ENCODE peak calls at places on chromosomes 5 and 9, in five cellular contexts. C, T, A, I and B are unnamed samples.

GRCh38 chr9:137490532-137491186 is 31.5 kb upstream of the NSMF start:
- DNase-seq in C (no peak), T (no peak), A (no peak), I (no peak), B (no peak)

GRCh38 chr5:81482595-81482994 is 88.7 kb upstream of the ACOT12 start:
- DNase-seq in C (no peak), T (no peak), A (no peak), I (no peak), B (no peak)

GRCh38 chr5:59648949-59649921 is 244.3 kb downstream of the PDE4D start:
- DNase-seq in C (no peak), T (no peak), A (peak; percentile 55), I (no peak), B (no peak)

GRCh38 chr9:124947727-124948391 is 7.0 kb upstream of the GOLGA1 start:
- DNase-seq in C (no peak), T (no peak), A (no peak), I (no peak), B (no peak)

GRCh38 chr5:138240690-138241385 is 27.7 kb upstream of the CDC23 start:
- DNase-seq in C (no peak), T (peak; percentile 4), A (no peak), I (no peak), B (no peak)

GRCh38 chr5:172293054-172293744 is 9.6 kb upstream of the UBTD2 start:
- DNase-seq in C (peak; percentile 58), T (peak; percentile 31), A (peak; percentile 68), I (peak; percentile 90), B (peak; percentile 76)

GRCh38 chr9:104618104-104618503 is at the start of gene OR13C9:
- DNase-seq in C (no peak), T (no peak), A (no peak), I (no peak), B (no peak)

GRCh38 chr5:54415896-54416640 is 39.4 kb upstream of the HSPB3 start:
- DNase-seq in C (no peak), T (no peak), A (no peak), I (no peak), B (no peak)

GRCh38 chr9:134057751-134058701 is 9.8 kb downstream of the BRD3 start:
- DNase-seq in C (no peak), T (no peak), A (peak; percentile 20), I (no peak), B (no peak)

GRCh38 chr5:1558945-1559344 is 35.2 kb upstream of the LPCAT1 start:
- DNase-seq in C (no peak), T (no peak), A (no peak), I (no peak), B (no peak)

GRCh38 chr9:23783509-23783908 is 42.5 kb downstream of the ELAVL2 start:
- DNase-seq in C (no peak), T (no peak), A (no peak), I (no peak), B (peak; percentile 66)

GRCh38 chr5:12141496-12141895 is 237.2 kb upstream of the CTNND2 start:
- DNase-seq in C (no peak), T (no peak), A (no peak), I (no peak), B (no peak)

GRCh38 chr9:101119206-101119819 is 90.8 kb downstream of the PLPPR1 start:
- DNase-seq in C (peak; percentile 33), T (peak; percentile 35), A (peak; percentile 59), I (no peak), B (peak; percentile 44)

GRCh38 chr5:1930501-1930879 is 47.8 kb upstream of the IRX4 start:
- DNase-seq in C (no peak), T (no peak), A (no peak), I (no peak), B (no peak)

GRCh38 chr5:115342593-115343377 is 46.3 kb upstream of the CCDC112 start:
- DNase-seq in C (no peak), T (no peak), A (no peak), I (peak; percentile 37), B (no peak)

GRCh38 chr5:42767491-42768105 is 11.0 kb downstream of the CCDC152 start:
- DNase-seq in C (no peak), T (peak; percentile 26), A (no peak), I (no peak), B (peak; percentile 21)

GRCh38 chr5:111550282-111551020 is 38.1 kb upstream of the STARD4 start:
- DNase-seq in C (peak; percentile 58), T (peak; percentile 72), A (peak; percentile 66), I (peak; percentile 94), B (peak; percentile 58)

GRCh38 chr5:38478166-38478565 is 78.3 kb downstream of the LIFR start:
- DNase-seq in C (no peak), T (no peak), A (no peak), I (no peak), B (no peak)

GRCh38 chr9:97809666-97810344 is 43.2 kb upstream of the FOXE1 start:
- DNase-seq in C (no peak), T (no peak), A (no peak), I (peak; percentile 70), B (no peak)

GRCh38 chr9:134959126-134959970 is 41.6 kb upstream of the FCN1 start:
- DNase-seq in C (no peak), T (no peak), A (no peak), I (no peak), B (no peak)

GRCh38 chr9:109972026-109973005 is 192.3 kb downstream of the PALM2AKAP2 start:
- DNase-seq in C (no peak), T (no peak), A (no peak), I (no peak), B (no peak)

GRCh38 chr5:74833537-74834266 is 32.5 kb downstream of the FAM169A start:
- DNase-seq in C (no peak), T (no peak), A (no peak), I (no peak), B (no peak)

GRCh38 chr9:6186691-6187090 is 28.9 kb upstream of the IL33 start:
- DNase-seq in C (no peak), T (no peak), A (no peak), I (no peak), B (no peak)

GRCh38 chr5:125301704-125302103 is 555.3 kb upstream of the ZNF608 start:
- DNase-seq in C (no peak), T (no peak), A (no peak), I (no peak), B (no peak)

GRCh38 chr5:125306741-125307140 is 560.3 kb upstream of the ZNF608 start:
- DNase-seq in C (no peak), T (no peak), A (no peak), I (no peak), B (no peak)

GRCh38 chr5:125298258-125298657 is 551.8 kb upstream of the ZNF608 start:
- DNase-seq in C (no peak), T (no peak), A (no peak), I (no peak), B (no peak)

GRCh38 chr5:125298711-125299379 is 552.4 kb upstream of the ZNF608 start:
- DNase-seq in C (no peak), T (no peak), A (no peak), I (no peak), B (no peak)

DNA sequence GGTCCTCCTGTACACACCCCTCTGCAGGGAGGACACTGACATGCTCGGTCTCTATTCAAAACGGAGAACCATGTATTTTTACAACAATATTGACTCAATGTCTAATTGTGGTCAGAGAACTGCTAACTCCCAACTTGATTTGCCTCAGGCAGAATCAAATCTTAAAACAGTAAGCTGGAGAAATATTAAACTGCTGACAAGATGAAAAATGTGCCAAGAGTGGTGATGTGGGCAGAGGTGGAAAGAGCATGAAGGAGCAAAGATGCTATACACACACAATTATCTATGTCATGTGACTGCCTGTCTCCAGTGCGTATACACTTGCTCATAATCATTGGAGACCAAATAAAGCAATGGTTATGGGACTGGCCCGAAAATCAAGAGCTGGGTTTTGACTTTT is 556.1 kb upstream of the ZNF608 start:
- DNase-seq in C (no peak), T (no peak), A (no peak), I (no peak), B (no peak)
- TF ChIP-seq EP300 in C (no peak), T (no peak), A (no peak), I (no peak), B (no peak)

DNA sequence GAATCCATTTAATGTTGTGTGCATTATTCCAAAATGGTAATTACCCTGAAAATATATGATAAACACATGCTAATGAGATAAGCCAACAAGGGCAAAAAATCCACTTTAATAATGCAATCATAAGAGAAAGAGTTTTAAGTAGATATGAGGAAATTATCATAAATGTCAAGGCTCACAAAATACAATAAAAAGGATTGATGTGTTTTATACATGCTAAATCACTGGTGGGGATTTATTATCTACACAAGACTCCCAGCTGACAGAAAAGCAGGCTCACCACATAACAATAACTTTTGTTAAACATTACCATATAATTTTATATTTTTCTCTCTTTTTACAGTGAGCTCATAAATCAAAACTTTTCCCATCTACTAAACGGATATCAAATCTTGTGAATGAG is 306.2 kb upstream of the GRAMD2B start:
- DNase-seq in C (no peak), T (no peak), A (no peak), I (no peak), B (no peak)
- TF ChIP-seq EP300 in C (no peak), T (no peak), A (no peak), I (no peak), B (no peak)

GRCh38 chr5:161134123-161134522 is 282.1 kb upstream of the ATP10B start:
- DNase-seq in C (no peak), T (no peak), A (no peak), I (no peak), B (no peak)

GRCh38 chr5:161138751-161139455 is 286.9 kb upstream of the ATP10B start:
- DNase-seq in C (no peak), T (no peak), A (no peak), I (no peak), B (no peak)
- TF ChIP-seq EP300 in C (no peak), T (no peak), A (no peak), I (no peak), B (no peak)

GRCh38 chr5:149485655-149486615 is 65.3 kb downstream of the CSNK1A1 start:
- DNase-seq in C (peak; percentile 63), T (peak; percentile 23), A (peak; percentile 79), I (peak; percentile 98), B (peak; percentile 34)
- TF ChIP-seq EP300 in C (no peak), T (peak; percentile 2), A (peak; percentile 98), I (peak; percentile 98), B (peak; percentile 98)

GRCh38 chr9:71965403-71965802 is 54.0 kb downstream of the C9orf85 start:
- DNase-seq in C (no peak), T (no peak), A (no peak), I (no peak), B (no peak)

GRCh38 chr9:71966601-71967000 is 55.2 kb downstream of the C9orf85 start:
- DNase-seq in C (no peak), T (no peak), A (no peak), I (no peak), B (no peak)

GRCh38 chr9:71962328-71962727 is 50.9 kb downstream of the C9orf85 start:
- DNase-seq in C (no peak), T (no peak), A (no peak), I (no peak), B (no peak)
- TF ChIP-seq EP300 in C (no peak), T (no peak), A (no peak), I (no peak), B (no peak)